ENCODE peak calls at places on chromosomes 11 and 22, in six cellular contexts. I is gastrocnemius medialis, V is astrocyte of the spinal cord, D is activated gamma-delta T cell treated with Interleukin-2 at 50 U/mL for 16 hours, A is tibial artery, S is GM18507. U is an unnamed sample.

GRCh38 chr22:29205598-29206371 is at the start of gene EMID1:
- DNase-seq in S (peak), I (no peak), V (no peak), D (no peak), A (no peak), U (peak)

GRCh38 chr11:6472934-6473333 is 807 bp downstream of the TRIM3 start:
- DNase-seq in A (no peak), S (no peak), I (no peak), V (no peak), D (no peak), U (no peak)

GRCh38 chr11:79363861-79364378 is 76.9 kb downstream of the TENM4 start:
- DNase-seq in V (no peak), D (no peak), I (no peak), A (no peak), S (no peak), U (no peak)

GRCh38 chr11:84887055-84887629 is 740.0 kb downstream of the DLG2 start:
- DNase-seq in V (no peak), A (no peak), I (no peak), D (no peak), S (no peak), U (no peak)

GRCh38 chr22:46518542-46519325 is 18.7 kb downstream of the CELSR1 start:
- DNase-seq in I (no peak), D (no peak), A (no peak), S (no peak), V (no peak), U (no peak)

GRCh38 chr11:114162719-114163123 is 103.2 kb downstream of the ZBTB16 start:
- DNase-seq in I (peak), A (peak), D (no peak), V (peak), S (no peak), U (peak)

GRCh38 chr22:50058338-50059184 is 463 bp upstream of the TTLL8 start:
- DNase-seq in D (no peak), A (no peak), I (no peak), V (no peak), S (no peak), U (no peak)

GRCh38 chr11:118744001-118744400 is 47.0 kb downstream of the DDX6 start:
- DNase-seq in S (no peak), A (no peak), I (no peak), D (no peak), V (no peak), U (no peak)

GRCh38 chr22:37619991-37620390 is 11.4 kb downstream of the GGA1 start:
- DNase-seq in D (no peak), I (no peak), V (no peak), A (no peak), S (no peak), U (no peak)

GRCh38 chr11:124748481-124749338 is 3.3 kb downstream of the VSIG2 start:
- DNase-seq in D (no peak), A (no peak), I (no peak), S (no peak), V (peak), U (no peak)

U was measured in frontal cortex.